ENCODE peak calls at places on chromosomes 5 and 9, in four cellular contexts. E, T, S and K are unnamed samples.

GRCh38 chr9:116555556-116556180 is 131.4 kb upstream of the TRIM32 start:
- DNase-seq in S (no peak), E (no peak), T (no peak), K (no peak)

GRCh38 chr5:56358703-56359428 is 125.7 kb upstream of the ANKRD55 start:
- DNase-seq in T (no peak), E (no peak), S (no peak), K (no peak)

GRCh38 chr9:133199648-133200321 is 9.3 kb downstream of the OBP2B start:
- DNase-seq in S (no peak), E (no peak), T (peak), K (no peak)

GRCh38 chr5:56012281-56012963 is 17.7 kb upstream of the IL6ST start:
- DNase-seq in E (no peak), S (peak), T (peak), K (no peak)

GRCh38 chr5:177427919-177428573 is 1.6 kb downstream of the GRK6 start:
- DNase-seq in S (no peak), E (no peak), T (no peak), K (no peak)

GRCh38 chr9:134591573-134591981 is 50.0 kb upstream of the COL5A1 start:
- DNase-seq in S (no peak), T (no peak), E (no peak), K (no peak)

GRCh38 chr5:72658767-72659540 is 151.7 kb upstream of the ZNF366 start:
- DNase-seq in E (no peak), T (no peak), S (no peak), K (no peak)

GRCh38 chr5:33371660-33372059 is 69.1 kb upstream of the TARS1 start:
- DNase-seq in S (peak), E (no peak), T (no peak), K (no peak)

GRCh38 chr5:97267767-97268166 is 84.7 kb upstream of the RIOK2 start:
- DNase-seq in T (no peak), S (no peak), E (no peak), K (no peak)

GRCh38 chr9:36905101-36906066 is 128.7 kb downstream of the PAX5 start:
- DNase-seq in S (no peak), E (no peak), T (no peak), K (no peak)

GRCh38 chr5:151063136-151063544 is 17.7 kb downstream of the TNIP1 start:
- DNase-seq in S (peak), T (no peak), E (no peak), K (no peak)

GRCh38 chr5:138077064-138077696 is 6.7 kb upstream of the WNT8A start:
- DNase-seq in S (peak), E (peak), T (peak), K (peak)

GRCh38 chr5:107526-107925 is 15.6 kb downstream of the PLEKHG4B start:
- DNase-seq in S (no peak), T (no peak), E (no peak), K (no peak)

GRCh38 chr9:113154471-113154870 is 3.7 kb downstream of the SLC31A2 start:
- DNase-seq in S (peak), T (no peak), E (no peak), K (no peak)

GRCh38 chr9:92406506-92406905 is 2.1 kb upstream of the OGN start:
- DNase-seq in T (peak), S (no peak), E (peak), K (peak)

GRCh38 chr5:116454417-116454927 is 120.2 kb downstream of the SEMA6A start:
- DNase-seq in S (peak), T (no peak), E (peak), K (peak)

GRCh38 chr9:122808141-122808540 is 8.2 kb downstream of the OR1K1 start:
- DNase-seq in S (no peak), T (no peak), E (no peak), K (no peak)

GRCh38 chr9:23822331-23823169 is 3.5 kb downstream of the ELAVL2 start:
- DNase-seq in T (no peak), E (no peak), S (no peak), K (no peak)

GRCh38 chr9:107248714-107249113 is 34.4 kb upstream of the RAD23B start:
- DNase-seq in T (no peak), E (no peak), S (no peak), K (no peak)